ENCODE peak calls at places on chromosomes 2 and 18, in seven cellular contexts. P is thyroid gland, S is HepG2, N is right lobe of liver, F is prostate gland, D is endothelial cell of umbilical vein, Q is endodermal cell. R is an unnamed sample.

GRCh38 chr2:25521126-25521525 is 152.3 kb downstream of the DTNB start:
- DNase-seq in F (no peak), S (no peak), D (no peak), N (no peak), P (no peak), Q (no peak), R (no peak)

GRCh38 chr2:167844714-167845530 is 402.5 kb downstream of the STK39 start:
- DNase-seq in N (no peak), D (no peak), F (no peak), Q (peak), P (no peak), S (peak), R (no peak)

GRCh38 chr2:10478916-10479315 is 30.8 kb upstream of the ODC1 start:
- DNase-seq in S (no peak), N (no peak), Q (peak), F (no peak), D (no peak), P (no peak), R (no peak)

GRCh38 chr2:96111257-96111640 is 5.1 kb downstream of the ADRA2B start:
- DNase-seq in F (no peak), D (no peak), N (no peak), P (no peak), S (no peak), Q (no peak), R (no peak)

GRCh38 chr2:109382946-109383345 is 230.8 kb downstream of the SEPTIN10 start:
- DNase-seq in S (no peak), N (no peak), Q (peak), D (peak), F (peak), P (peak), R (peak)

GRCh38 chr2:136214284-136214683 is 96.3 kb upstream of the CXCR4 start:
- DNase-seq in Q (no peak), S (peak), P (no peak), D (no peak), N (no peak), F (no peak), R (no peak)

GRCh38 chr2:144358979-144359541 is 160.9 kb downstream of the ZEB2 start:
- DNase-seq in S (no peak), D (peak), N (no peak), Q (no peak), P (no peak), F (no peak), R (no peak)

GRCh38 chr2:86366651-86367500 is 29.4 kb upstream of the REEP1 start:
- DNase-seq in P (no peak), F (no peak), S (no peak), D (no peak), N (no peak), Q (no peak), R (no peak)

GRCh38 chr2:219637842-219638185 is 10.4 kb downstream of the SLC4A3 start:
- DNase-seq in F (no peak), Q (no peak), N (no peak), D (no peak), S (no peak), P (no peak), R (no peak)

GRCh38 chr2:218387369-218388194 is 5.5 kb downstream of the SLC11A1 start:
- DNase-seq in P (peak), Q (peak), N (no peak), F (no peak), S (peak), D (peak), R (no peak)

GRCh38 chr2:171124512-171124911 is 36.2 kb downstream of the TLK1 start:
- DNase-seq in P (no peak), Q (no peak), D (no peak), F (no peak), N (no peak), S (no peak), R (no peak)

GRCh38 chr2:30197570-30197969 is 33.8 kb upstream of the LBH start:
- DNase-seq in S (no peak), D (no peak), P (no peak), Q (peak), N (no peak), F (no peak), R (no peak)

GRCh38 chr2:30193104-30193681 is 38.1 kb upstream of the LBH start:
- DNase-seq in F (no peak), D (no peak), Q (no peak), S (no peak), N (no peak), P (no peak), R (no peak)

GRCh38 chr2:30194421-30194820 is 36.9 kb upstream of the LBH start:
- DNase-seq in N (no peak), P (no peak), S (no peak), D (no peak), Q (no peak), F (no peak), R (no peak)

GRCh38 chr2:30192327-30192726 is 39.0 kb upstream of the LBH start:
- DNase-seq in S (no peak), P (no peak), D (no peak), Q (no peak), N (no peak), F (no peak), R (no peak)

DNA sequence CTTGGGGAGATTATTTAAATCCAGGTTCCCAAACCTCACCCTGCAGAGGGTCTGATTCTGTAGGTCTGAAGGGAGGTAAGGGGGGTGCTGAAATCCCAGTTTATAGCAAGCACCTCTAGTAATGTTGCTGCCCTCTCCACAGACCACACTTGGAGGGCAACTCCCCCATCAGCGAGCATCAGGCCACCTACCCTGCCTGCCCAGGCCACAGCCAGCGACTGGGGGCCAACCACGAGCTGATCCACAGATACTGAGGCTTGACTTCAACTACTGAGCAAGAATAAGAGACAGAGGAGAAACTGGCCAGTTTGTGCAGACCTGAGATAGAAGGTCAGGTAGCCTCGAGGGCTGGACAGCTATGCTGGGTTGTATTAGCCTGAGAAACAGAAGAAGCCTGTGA is 36.3 kb upstream of the LBH start:
- DNase-seq in Q (no peak), S (no peak), F (no peak), P (no peak), N (no peak), D (no peak), R (no peak)
- TF ChIP-seq CTCF in Q (no peak), S (no peak), F (no peak), P (no peak), N (no peak), D (no peak), R (no peak)

GRCh38 chr2:127027715-127028114 is 79.2 kb downstream of the BIN1 start:
- DNase-seq in F (no peak), N (no peak), P (no peak), Q (no peak), S (no peak), D (no peak), R (no peak)
- TF ChIP-seq CTCF in F (no peak), N (no peak), P (no peak), Q (peak), S (no peak), D (no peak), R (no peak)

DNA sequence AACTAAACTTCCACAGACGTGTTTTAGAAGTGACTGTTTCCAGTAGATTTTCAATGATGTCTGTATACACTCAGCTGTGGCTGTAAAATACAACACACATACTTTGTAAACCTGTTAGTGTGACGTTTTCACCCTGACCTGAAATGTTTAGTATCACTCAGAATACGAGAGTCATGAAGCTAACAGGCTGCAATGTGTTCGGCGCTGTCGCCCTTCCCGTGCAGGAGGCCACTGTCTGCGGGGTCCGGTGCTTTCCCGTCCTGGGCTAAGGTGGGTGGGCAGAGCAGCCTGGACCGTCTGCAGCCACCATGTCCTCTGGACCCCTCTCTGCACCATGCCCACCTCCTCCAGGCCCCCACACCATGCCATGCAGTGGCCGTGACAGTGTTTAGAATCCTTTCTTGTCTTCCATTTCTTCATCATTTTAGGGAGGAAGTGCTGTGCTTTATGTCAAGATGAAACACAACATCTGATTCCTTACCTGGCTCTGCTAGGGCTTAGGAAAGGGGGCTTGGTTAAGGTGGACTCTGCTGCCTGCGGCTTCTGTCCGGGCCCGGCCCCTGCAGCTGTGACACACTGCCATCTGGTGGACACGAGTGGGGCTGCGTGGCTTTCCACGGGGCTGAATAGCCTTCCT is 53.8 kb upstream of the RBM44 start:
- DNase-seq in N (peak), F (peak), S (peak), D (peak), Q (peak), P (peak), R (no peak)
- TF ChIP-seq CTCF in N (peak), F (peak), S (peak), D (peak), Q (peak), P (peak), R (no peak)

DNA sequence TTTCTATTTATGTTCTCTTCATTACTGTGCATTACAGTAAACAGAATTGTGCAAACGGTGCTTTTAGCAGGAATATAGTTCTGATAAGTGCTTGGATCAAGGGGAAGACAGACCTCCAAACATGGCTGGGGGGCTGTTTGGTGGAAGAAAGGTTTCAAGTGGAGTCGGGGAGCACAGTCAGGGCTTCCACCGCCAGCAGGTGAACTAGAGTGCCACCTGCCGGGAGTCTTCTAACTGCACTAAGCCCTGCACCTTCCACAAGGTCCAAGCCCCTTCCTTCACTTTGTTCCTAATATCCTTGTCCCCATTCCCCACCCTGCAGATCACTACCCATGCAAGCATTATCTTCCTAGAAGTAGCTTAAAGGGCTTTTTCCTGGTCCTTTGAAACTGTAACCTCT is 11.1 kb downstream of the ONECUT2 start:
- DNase-seq in Q (peak), P (no peak), F (no peak), S (peak), D (no peak), N (no peak), R (no peak)
- TF ChIP-seq CTCF in Q (peak), P (peak), F (peak), S (peak), D (peak), N (peak), R (peak)

GRCh38 chr2:241701405-241702154 is at the start of gene ING5:
- DNase-seq in N (peak), S (peak), P (peak), Q (peak), D (peak), F (peak), R (peak)
- TF ChIP-seq CTCF in N (no peak), S (no peak), P (no peak), Q (no peak), D (no peak), F (no peak), R (no peak)

DNA sequence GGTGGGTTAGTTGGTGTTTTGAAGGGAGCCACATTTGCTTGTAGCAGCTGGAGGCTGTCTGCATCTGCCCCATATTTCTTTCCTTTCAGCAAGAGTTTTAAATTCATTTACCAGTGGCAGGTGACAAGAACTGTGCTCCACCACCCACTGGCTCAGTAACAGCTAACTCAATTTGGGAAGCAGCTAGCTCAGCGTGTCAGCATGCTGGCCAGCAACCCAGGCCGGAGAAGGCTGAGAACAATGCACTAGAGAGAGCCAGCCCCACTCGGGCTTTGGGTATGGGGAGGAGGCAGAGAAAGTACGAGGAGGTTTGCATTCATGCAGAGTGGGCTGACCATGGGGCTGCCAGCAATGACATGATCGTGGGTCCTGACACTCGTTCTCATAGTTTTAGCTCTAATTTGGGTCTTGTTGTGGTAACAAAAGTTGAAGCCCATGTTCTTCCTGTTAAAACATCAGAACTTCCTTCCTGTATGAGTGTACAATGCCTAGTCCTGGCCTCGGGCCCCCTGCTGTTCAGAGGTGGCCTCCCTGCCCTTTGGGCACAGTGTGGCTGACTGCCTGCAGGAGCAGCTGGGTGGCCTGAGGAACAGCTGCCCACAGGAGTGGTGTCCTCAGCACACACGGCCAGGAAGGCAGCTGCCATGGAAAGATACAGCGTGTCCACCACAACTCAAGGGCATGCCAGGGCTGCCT is 23.0 kb downstream of the CDC42EP3 start:
- DNase-seq in Q (no peak), F (no peak), N (peak), D (peak), S (no peak), P (peak), R (no peak)
- TF ChIP-seq CTCF in Q (no peak), F (no peak), N (peak), D (peak), S (peak), P (peak), R (no peak)

GRCh38 chr2:173136067-173136466 is 60.4 kb downstream of the MAP3K20 start:
- DNase-seq in P (no peak), Q (no peak), S (no peak), D (no peak), F (no peak), N (no peak), R (no peak)

GRCh38 chr2:173126819-173127218 is 51.2 kb downstream of the MAP3K20 start:
- DNase-seq in P (no peak), D (no peak), N (no peak), S (no peak), Q (no peak), F (no peak), R (no peak)

GRCh38 chr2:173132531-173132930 is 56.9 kb downstream of the MAP3K20 start:
- DNase-seq in Q (no peak), F (no peak), N (no peak), P (no peak), D (no peak), S (no peak), R (no peak)

GRCh38 chr2:173134703-173135102 is 59.1 kb downstream of the MAP3K20 start:
- DNase-seq in D (no peak), Q (no peak), N (no peak), P (no peak), S (no peak), F (no peak), R (no peak)

DNA sequence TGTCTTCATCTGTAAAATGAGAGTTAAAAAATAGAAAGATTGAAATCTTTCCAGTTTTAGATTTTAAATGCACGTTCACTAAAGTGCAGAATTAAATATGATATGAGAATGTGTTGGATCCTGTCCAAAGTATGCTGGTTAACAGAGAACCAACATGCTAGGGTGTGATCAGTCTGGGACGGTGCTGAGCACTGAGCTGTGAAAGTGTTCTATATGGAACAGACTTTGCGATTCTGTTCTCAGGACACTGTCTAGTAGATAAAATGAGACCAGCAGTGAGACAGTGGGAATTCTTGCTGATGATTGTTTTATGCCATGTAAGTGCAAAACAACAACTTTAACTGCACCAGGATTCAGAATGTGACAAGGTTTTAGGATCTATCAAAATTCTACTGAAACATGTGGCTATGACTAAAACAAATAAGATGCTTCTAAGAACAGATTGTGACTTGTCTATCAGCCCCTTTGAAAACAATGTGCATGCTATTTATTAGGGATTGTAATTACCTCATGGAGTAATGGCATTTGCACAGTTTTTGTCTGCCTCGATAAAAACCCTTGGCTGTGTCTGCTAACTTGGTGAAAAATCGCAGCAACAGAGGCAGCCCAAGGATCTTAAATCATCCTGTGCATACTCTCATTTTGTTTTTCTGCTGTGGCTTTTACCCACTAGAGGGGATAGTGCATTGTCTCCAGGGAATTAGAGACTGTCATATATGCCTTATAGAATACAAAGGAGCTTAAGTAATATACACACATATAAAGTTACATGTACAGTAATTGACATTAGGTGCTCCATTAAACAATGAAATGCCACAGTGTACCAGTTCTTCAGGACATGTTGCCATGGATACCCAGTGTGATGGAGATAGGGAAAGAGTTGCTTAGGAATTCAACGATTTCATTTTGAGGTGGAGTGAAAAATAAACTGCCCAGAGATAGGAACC is 55.1 kb downstream of the MAP3K20 start:
- DNase-seq in F (no peak), P (no peak), S (no peak), N (no peak), Q (no peak), D (no peak), R (no peak)
- TF ChIP-seq CTCF in F (no peak), P (no peak), S (no peak), N (no peak), Q (no peak), D (no peak), R (no peak)